ENCODE peak calls at places on chromosomes 12 and 14, in nine cellular contexts. One of them, this sample, is unnamed. For H3K4me1, the result is how much of the 10 kb centered on the place peaks cover.

GRCh38 chr14:22549981-22550670 is 38.9 kb downstream of the DAD1 start:
- DNase-seq in IMR-90: peak
- DNase-seq in endothelial cell of umbilical vein: peak
- DNase-seq in stomach: no peak
- DNase-seq in transverse colon: no peak
- DNase-seq in esophagus squamous epithelium: no peak
- DNase-seq in thyroid gland: no peak
- DNase-seq in HCT116: no peak
- DNase-seq in uterus: no peak
- DNase-seq in this sample: no peak

GRCh38 chr12:125071456-125071855 is 6.2 kb downstream of the AACS start:
- DNase-seq in IMR-90: no peak
- DNase-seq in endothelial cell of umbilical vein: no peak
- DNase-seq in stomach: no peak
- DNase-seq in transverse colon: no peak
- DNase-seq in esophagus squamous epithelium: no peak
- DNase-seq in thyroid gland: no peak
- DNase-seq in HCT116: no peak
- DNase-seq in uterus: no peak
- DNase-seq in this sample: peak

GRCh38 chr12:58584885-58585284 is 335.4 kb downstream of the LRIG3 start:
- DNase-seq in IMR-90: peak
- DNase-seq in endothelial cell of umbilical vein: no peak
- DNase-seq in stomach: no peak
- DNase-seq in transverse colon: no peak
- DNase-seq in esophagus squamous epithelium: no peak
- DNase-seq in thyroid gland: no peak
- DNase-seq in HCT116: no peak
- DNase-seq in uterus: no peak
- DNase-seq in this sample: no peak

GRCh38 chr12:53044052-53044581 is 5.7 kb upstream of the TNS2 start:
- DNase-seq in IMR-90: no peak
- DNase-seq in endothelial cell of umbilical vein: no peak
- DNase-seq in stomach: no peak
- DNase-seq in transverse colon: no peak
- DNase-seq in esophagus squamous epithelium: no peak
- DNase-seq in thyroid gland: no peak
- DNase-seq in HCT116: no peak
- DNase-seq in uterus: no peak
- DNase-seq in this sample: no peak

GRCh38 chr12:56713345-56713744 is 11.8 kb downstream of the NACA start:
- DNase-seq in IMR-90: no peak
- DNase-seq in endothelial cell of umbilical vein: no peak
- DNase-seq in stomach: no peak
- DNase-seq in transverse colon: no peak
- DNase-seq in esophagus squamous epithelium: no peak
- DNase-seq in thyroid gland: no peak
- DNase-seq in HCT116: no peak
- DNase-seq in uterus: no peak
- DNase-seq in this sample: no peak

GRCh38 chr12:91818236-91819131 is 327.2 kb downstream of the BTG1 start:
- DNase-seq in IMR-90: no peak
- DNase-seq in endothelial cell of umbilical vein: no peak
- DNase-seq in stomach: no peak
- DNase-seq in transverse colon: no peak
- DNase-seq in esophagus squamous epithelium: no peak
- DNase-seq in thyroid gland: no peak
- DNase-seq in HCT116: no peak
- DNase-seq in uterus: no peak
- DNase-seq in this sample: no peak

GRCh38 chr14:92577321-92577742 is 63.8 kb downstream of the RIN3 start:
- DNase-seq in IMR-90: no peak
- DNase-seq in endothelial cell of umbilical vein: no peak
- DNase-seq in stomach: no peak
- DNase-seq in transverse colon: no peak
- DNase-seq in esophagus squamous epithelium: no peak
- DNase-seq in thyroid gland: no peak
- DNase-seq in HCT116: no peak
- DNase-seq in uterus: no peak
- DNase-seq in this sample: peak

GRCh38 chr14:68623828-68624227 is 169.0 kb downstream of the ZFP36L1 start:
- DNase-seq in IMR-90: no peak
- DNase-seq in endothelial cell of umbilical vein: no peak
- DNase-seq in stomach: no peak
- DNase-seq in transverse colon: no peak
- DNase-seq in esophagus squamous epithelium: no peak
- DNase-seq in thyroid gland: no peak
- DNase-seq in HCT116: no peak
- DNase-seq in uterus: peak
- DNase-seq in this sample: no peak

GRCh38 chr12:91984571-91984970 is 161.1 kb downstream of the BTG1 start:
- DNase-seq in IMR-90: peak
- DNase-seq in endothelial cell of umbilical vein: peak
- DNase-seq in stomach: no peak
- DNase-seq in transverse colon: no peak
- DNase-seq in esophagus squamous epithelium: no peak
- DNase-seq in thyroid gland: no peak
- DNase-seq in HCT116: no peak
- DNase-seq in uterus: no peak
- DNase-seq in this sample: no peak

GRCh38 chr12:28537474-28537873 is 347.2 kb downstream of the CCDC91 start:
- DNase-seq in IMR-90: no peak
- DNase-seq in endothelial cell of umbilical vein: no peak
- DNase-seq in stomach: no peak
- DNase-seq in transverse colon: no peak
- DNase-seq in esophagus squamous epithelium: no peak
- DNase-seq in thyroid gland: no peak
- DNase-seq in HCT116: no peak
- DNase-seq in uterus: no peak
- DNase-seq in this sample: no peak

GRCh38 chr14:85399196-85399595 is 130.7 kb upstream of the FLRT2 start:
- DNase-seq in IMR-90: no peak
- DNase-seq in endothelial cell of umbilical vein: no peak
- DNase-seq in stomach: no peak
- DNase-seq in transverse colon: no peak
- DNase-seq in esophagus squamous epithelium: no peak
- DNase-seq in thyroid gland: no peak
- DNase-seq in HCT116: no peak
- DNase-seq in uterus: no peak
- DNase-seq in this sample: no peak

GRCh38 chr12:46267618-46268348 is 1.1 kb downstream of the SLC38A1 start:
- DNase-seq in IMR-90: peak
- DNase-seq in endothelial cell of umbilical vein: peak
- DNase-seq in stomach: no peak
- DNase-seq in transverse colon: no peak
- DNase-seq in esophagus squamous epithelium: no peak
- DNase-seq in thyroid gland: peak
- DNase-seq in HCT116: no peak
- DNase-seq in uterus: no peak
- DNase-seq in this sample: peak

GRCh38 chr12:14557966-14558365 is 9.7 kb downstream of the PLBD1 start:
- DNase-seq in IMR-90: no peak
- DNase-seq in endothelial cell of umbilical vein: no peak
- DNase-seq in stomach: no peak
- DNase-seq in transverse colon: no peak
- DNase-seq in esophagus squamous epithelium: no peak
- DNase-seq in thyroid gland: no peak
- DNase-seq in HCT116: no peak
- DNase-seq in uterus: no peak
- DNase-seq in this sample: no peak

GRCh38 chr12:65168606-65169310 is 625 bp upstream of the LEMD3 start:
- DNase-seq in IMR-90: no peak
- DNase-seq in endothelial cell of umbilical vein: no peak
- DNase-seq in stomach: no peak
- DNase-seq in transverse colon: no peak
- DNase-seq in esophagus squamous epithelium: no peak
- DNase-seq in thyroid gland: no peak
- DNase-seq in HCT116: no peak
- DNase-seq in uterus: no peak
- DNase-seq in this sample: no peak

GRCh38 chr14:76918176-76918750 is 92.1 kb downstream of the LRRC74A start:
- DNase-seq in IMR-90: peak
- DNase-seq in endothelial cell of umbilical vein: peak
- DNase-seq in stomach: peak
- DNase-seq in transverse colon: peak
- DNase-seq in esophagus squamous epithelium: no peak
- DNase-seq in thyroid gland: peak
- DNase-seq in HCT116: no peak
- DNase-seq in uterus: peak
- DNase-seq in this sample: peak

GRCh38 chr12:6215932-6216494 is 15.8 kb downstream of the CD9 start:
- DNase-seq in IMR-90: peak
- DNase-seq in endothelial cell of umbilical vein: peak
- DNase-seq in stomach: peak
- DNase-seq in transverse colon: peak
- DNase-seq in esophagus squamous epithelium: no peak
- DNase-seq in thyroid gland: peak
- DNase-seq in HCT116: peak
- DNase-seq in uterus: peak
- DNase-seq in this sample: no peak

GRCh38 chr12:112875608-112876007 is 31.2 kb upstream of the OAS1 start:
- DNase-seq in IMR-90: no peak
- DNase-seq in endothelial cell of umbilical vein: no peak
- DNase-seq in stomach: no peak
- DNase-seq in transverse colon: no peak
- DNase-seq in esophagus squamous epithelium: no peak
- DNase-seq in thyroid gland: no peak
- DNase-seq in HCT116: no peak
- DNase-seq in uterus: no peak
- DNase-seq in this sample: no peak

DNA sequence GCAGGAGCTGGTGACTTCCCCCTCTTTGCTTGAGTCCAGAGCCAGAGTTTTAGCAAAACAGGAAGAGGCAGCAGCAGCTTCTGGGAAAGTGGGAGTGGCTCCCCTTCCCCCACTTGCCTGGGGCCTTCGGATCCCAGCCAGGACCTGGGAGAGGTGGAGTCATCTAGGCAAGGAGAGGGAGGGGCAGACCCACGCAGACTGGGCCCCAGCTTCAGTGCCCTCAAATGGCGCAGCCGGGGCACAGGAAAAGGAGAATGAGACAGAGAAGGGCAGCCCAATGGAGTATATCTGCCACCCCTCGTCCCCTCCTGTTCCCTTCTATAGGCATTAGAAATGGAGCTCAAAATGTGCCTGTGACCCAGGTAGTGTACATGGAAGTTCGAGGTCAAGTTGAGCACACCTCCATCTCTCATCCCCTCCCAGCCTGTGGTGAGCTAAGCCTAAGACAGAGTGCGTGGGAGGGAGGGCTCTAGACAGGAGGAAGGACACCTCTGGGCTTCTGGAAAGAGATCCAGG is 9.3 kb upstream of the HDAC7 start:
- DNase-seq in IMR-90: peak
- DNase-seq in endothelial cell of umbilical vein: peak
- DNase-seq in stomach: peak
- DNase-seq in transverse colon: peak
- DNase-seq in esophagus squamous epithelium: no peak
- DNase-seq in thyroid gland: peak
- DNase-seq in HCT116: peak
- DNase-seq in uterus: peak
- DNase-seq in this sample: peak
- H3K27ac ChIP-seq in IMR-90: peak
- H3K27ac ChIP-seq in endothelial cell of umbilical vein: peak
- H3K27ac ChIP-seq in stomach: peak
- H3K27ac ChIP-seq in transverse colon: peak
- H3K27ac ChIP-seq in esophagus squamous epithelium: peak
- H3K27ac ChIP-seq in thyroid gland: peak
- H3K27ac ChIP-seq in HCT116: peak
- H3K27ac ChIP-seq in uterus: peak
- H3K27ac ChIP-seq in this sample: peak

DNA sequence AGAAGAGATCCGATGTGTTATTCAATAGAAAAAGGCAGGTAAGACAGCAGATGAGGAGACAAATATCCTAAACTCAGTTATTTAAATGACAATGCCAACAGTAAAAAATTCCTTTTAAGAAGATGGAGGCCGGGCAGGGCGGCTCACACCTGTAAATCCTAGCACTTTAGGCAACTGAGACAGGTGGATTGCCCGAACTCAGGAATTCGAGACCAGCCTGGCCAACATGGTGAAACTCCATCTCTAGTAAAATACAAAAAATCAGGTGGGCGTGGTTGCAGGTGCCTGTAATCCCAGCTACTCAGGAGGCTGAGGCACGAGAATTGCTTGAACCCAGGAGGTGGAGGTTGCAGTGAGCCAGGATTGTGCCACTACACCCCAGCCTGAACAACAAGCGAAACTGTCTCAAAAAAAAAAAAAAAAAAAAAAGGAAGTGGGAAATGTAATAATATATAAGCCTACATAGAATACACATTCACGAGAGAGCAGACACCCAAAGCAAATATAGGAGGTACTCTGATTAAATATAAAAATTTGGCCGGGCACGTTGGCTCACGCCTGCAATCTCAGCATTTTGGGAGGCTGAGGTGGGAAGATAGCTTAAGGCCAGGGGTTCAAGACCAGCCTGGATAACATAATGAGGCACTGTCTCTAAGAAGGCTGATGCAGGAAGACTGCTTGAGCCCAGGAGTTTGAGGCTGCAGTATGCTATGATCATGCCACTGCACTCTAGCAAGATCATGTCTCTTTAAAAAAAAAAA is 19.0 kb downstream of the CORO1C start:
- DNase-seq in IMR-90: no peak
- DNase-seq in endothelial cell of umbilical vein: no peak
- DNase-seq in stomach: no peak
- DNase-seq in transverse colon: no peak
- DNase-seq in esophagus squamous epithelium: no peak
- DNase-seq in thyroid gland: no peak
- DNase-seq in HCT116: no peak
- DNase-seq in uterus: no peak
- DNase-seq in this sample: no peak
- H3K4me1 ChIP-seq in IMR-90: under half
- H3K4me1 ChIP-seq in endothelial cell of umbilical vein: under half
- H3K4me1 ChIP-seq in stomach: half or more
- H3K4me1 ChIP-seq in transverse colon: under half
- H3K4me1 ChIP-seq in esophagus squamous epithelium: half or more
- H3K4me1 ChIP-seq in thyroid gland: under half
- H3K4me1 ChIP-seq in HCT116: under half
- H3K4me1 ChIP-seq in uterus: under half
- H3K4me1 ChIP-seq in this sample: half or more

GRCh38 chr12:2890388-2891239 is at the start of gene TULP3:
- DNase-seq in IMR-90: peak
- DNase-seq in endothelial cell of umbilical vein: peak
- DNase-seq in stomach: peak
- DNase-seq in transverse colon: peak
- DNase-seq in esophagus squamous epithelium: peak
- DNase-seq in thyroid gland: peak
- DNase-seq in HCT116: peak
- DNase-seq in uterus: peak
- DNase-seq in this sample: peak
- TF ChIP-seq POLR2A in IMR-90: peak
- TF ChIP-seq POLR2A in endothelial cell of umbilical vein: peak
- TF ChIP-seq POLR2A in stomach: no peak
- TF ChIP-seq POLR2A in transverse colon: peak
- TF ChIP-seq POLR2A in esophagus squamous epithelium: no peak
- TF ChIP-seq POLR2A in thyroid gland: peak
- TF ChIP-seq POLR2A in HCT116: peak
- TF ChIP-seq POLR2A in uterus: peak
- TF ChIP-seq POLR2A in this sample: no peak

DNA sequence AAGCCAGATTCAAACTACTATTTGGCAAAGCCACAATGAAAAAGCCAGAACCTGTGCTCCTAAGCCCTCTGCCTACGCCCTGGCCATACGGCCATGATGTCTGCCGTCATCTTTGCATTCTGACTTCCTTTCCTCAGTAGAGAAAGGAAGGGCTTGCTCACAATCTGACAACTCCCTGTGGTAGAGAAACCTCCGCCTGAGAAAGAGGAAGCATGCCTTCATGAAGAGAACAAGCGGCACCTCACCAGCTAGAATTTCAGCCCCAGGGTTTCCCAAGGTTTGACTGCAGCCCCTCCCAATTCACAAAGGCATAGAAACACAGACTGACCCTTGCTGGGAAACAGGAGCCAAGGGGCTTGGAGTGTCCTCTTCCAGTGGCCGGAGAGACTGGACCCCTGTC is 25.7 kb downstream of the TEP1 start:
- DNase-seq in IMR-90: no peak
- DNase-seq in endothelial cell of umbilical vein: no peak
- DNase-seq in stomach: no peak
- DNase-seq in transverse colon: no peak
- DNase-seq in esophagus squamous epithelium: no peak
- DNase-seq in thyroid gland: no peak
- DNase-seq in HCT116: no peak
- DNase-seq in uterus: no peak
- DNase-seq in this sample: no peak
- H3K27ac ChIP-seq in IMR-90: no peak
- H3K27ac ChIP-seq in endothelial cell of umbilical vein: no peak
- H3K27ac ChIP-seq in stomach: no peak
- H3K27ac ChIP-seq in transverse colon: no peak
- H3K27ac ChIP-seq in esophagus squamous epithelium: no peak
- H3K27ac ChIP-seq in thyroid gland: no peak
- H3K27ac ChIP-seq in HCT116: no peak
- H3K27ac ChIP-seq in uterus: no peak
- H3K27ac ChIP-seq in this sample: no peak

This sample was measured in spleen.